ENCODE peak calls at places on chromosomes 13 and 19, in seven cellular contexts. P, G, X, M, S, U and K are unnamed samples.

GRCh38 chr13:97113231-97114001 is 108.7 kb upstream of the MBNL2 start:
- DNase-seq in X (no peak), S (no peak), M (no peak), G (no peak), P (no peak), U (no peak), K (no peak)

GRCh38 chr13:112688560-112689497 is 1.0 kb upstream of the ATP11A start:
- DNase-seq in S (peak), P (no peak), U (no peak), G (peak), M (no peak), X (no peak), K (no peak)

GRCh38 chr13:83589816-83590215 is 292.5 kb downstream of the SLITRK1 start:
- DNase-seq in G (no peak), S (no peak), U (no peak), X (no peak), M (no peak), P (no peak), K (no peak)

GRCh38 chr13:112619730-112620639 is 32.0 kb upstream of the TUBGCP3 start:
- DNase-seq in G (no peak), P (no peak), U (no peak), S (peak), M (no peak), X (peak), K (no peak)

GRCh38 chr13:113405481-113406300 is 41.8 kb upstream of the GRTP1 start:
- DNase-seq in P (no peak), G (no peak), X (no peak), S (no peak), M (peak), U (no peak), K (no peak)

GRCh38 chr13:48567521-48568331 is 34.8 kb upstream of the RCBTB2 start:
- DNase-seq in S (no peak), U (no peak), G (peak), X (no peak), P (no peak), M (no peak), K (no peak)

GRCh38 chr19:17394891-17395415 is 957 bp upstream of the CCDC194 start:
- DNase-seq in S (peak), P (peak), U (no peak), G (no peak), X (peak), M (peak), K (peak)

GRCh38 chr19:35495107-35496064 is 5.1 kb upstream of the KRTDAP start:
- DNase-seq in S (peak), P (peak), X (peak), U (no peak), G (peak), M (peak), K (peak)

GRCh38 chr13:107277911-107278310 is 710.0 kb upstream of the ARGLU1 start:
- DNase-seq in X (no peak), U (no peak), S (no peak), G (no peak), P (no peak), M (no peak), K (no peak)

GRCh38 chr13:79810671-79811070 is 329.7 kb downstream of the NDFIP2 start:
- DNase-seq in U (no peak), X (no peak), S (no peak), G (no peak), M (no peak), P (no peak), K (peak)

DNA sequence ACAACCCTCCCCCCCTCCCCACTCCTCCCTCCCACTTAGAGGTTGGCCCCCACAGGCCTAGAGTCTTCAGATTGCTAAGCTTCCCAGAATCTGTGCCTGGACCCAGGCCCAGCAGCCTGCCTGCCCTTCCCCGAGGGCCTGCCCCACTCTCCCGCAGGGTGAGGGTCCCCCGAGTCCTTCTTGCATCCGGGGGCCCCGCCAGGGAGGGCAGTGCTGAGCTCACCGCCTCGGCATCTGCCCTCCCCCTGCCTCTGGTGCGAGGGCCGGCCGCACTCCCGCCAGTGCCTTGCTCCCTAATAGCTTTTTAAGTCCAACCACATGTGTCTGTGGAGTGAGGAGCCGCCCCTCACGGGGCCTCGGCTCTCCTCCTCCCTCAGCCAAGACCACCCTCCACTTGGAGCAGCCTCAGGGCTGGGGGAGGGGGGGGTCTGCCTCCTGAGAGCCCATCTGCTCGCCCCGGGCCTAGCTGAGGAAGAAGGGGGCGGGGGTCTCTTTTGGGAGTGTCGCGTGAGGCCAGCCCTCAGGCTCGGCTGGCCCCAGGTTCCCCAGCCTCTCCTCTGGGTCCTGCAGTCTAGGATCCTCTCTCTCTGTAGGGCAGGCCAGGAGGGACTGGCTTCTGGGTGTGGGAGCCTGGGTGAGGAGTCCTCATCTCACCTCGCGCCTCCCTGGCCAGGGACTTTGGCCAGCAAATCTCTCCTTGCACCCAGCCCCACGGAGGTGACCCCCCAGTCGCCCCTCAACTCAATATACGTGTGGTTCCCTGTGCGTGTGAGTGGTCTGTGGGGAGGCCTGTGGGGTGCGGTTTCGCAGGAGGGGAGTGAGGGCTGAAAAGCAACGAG is 47.2 kb downstream of the LYL1 start:
- DNase-seq in U (no peak), P (peak), X (no peak), M (no peak), G (no peak), S (peak), K (no peak)
- TF ChIP-seq JUND in U (no peak), P (peak), X (no peak), M (no peak), G (no peak), S (peak), K (no peak)

DNA sequence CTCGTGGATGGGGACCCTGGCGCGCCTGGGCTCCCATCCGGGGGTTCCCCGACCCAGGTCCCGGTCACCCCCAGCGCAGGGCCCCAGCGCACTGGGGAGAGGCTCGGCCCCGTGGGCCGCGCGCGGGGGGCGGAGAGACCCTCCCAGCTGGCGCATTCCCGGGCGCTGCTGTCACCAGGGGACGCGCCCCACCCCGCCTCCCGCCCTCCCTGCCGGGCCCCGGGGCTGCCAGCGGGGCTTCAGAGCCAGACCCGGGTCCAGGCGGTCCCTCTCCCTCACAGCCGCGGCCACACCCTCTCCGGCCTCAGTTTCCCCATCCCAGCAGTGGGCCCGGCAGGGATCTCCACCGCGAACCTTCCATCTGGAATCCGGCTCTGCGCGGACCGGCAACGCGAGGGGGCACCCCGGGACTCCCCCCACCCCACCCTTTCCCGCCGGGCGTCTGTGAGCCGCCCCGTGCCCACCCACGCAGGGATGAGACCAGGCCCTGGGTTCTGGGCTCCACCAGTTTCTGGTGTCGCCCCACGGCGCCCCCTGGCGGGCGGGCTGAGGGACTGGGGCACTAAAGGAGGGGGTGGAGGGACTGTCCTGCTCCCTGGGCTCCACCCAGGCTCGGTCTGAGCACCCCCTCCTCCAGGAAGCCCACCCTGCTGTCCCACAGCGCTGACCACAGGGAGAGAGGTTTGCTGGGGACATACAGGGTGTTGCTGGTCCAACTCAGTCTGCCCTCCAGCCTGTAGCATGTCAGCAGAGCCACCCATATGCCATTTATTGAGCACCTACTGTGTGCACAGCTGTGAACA is 874 bp upstream of the ADAMTSL5 start:
- DNase-seq in X (peak), M (peak), P (peak), S (peak), U (no peak), G (no peak), K (no peak)
- TF ChIP-seq JUND in X (no peak), M (no peak), P (no peak), S (no peak), U (no peak), G (no peak), K (no peak)

DNA sequence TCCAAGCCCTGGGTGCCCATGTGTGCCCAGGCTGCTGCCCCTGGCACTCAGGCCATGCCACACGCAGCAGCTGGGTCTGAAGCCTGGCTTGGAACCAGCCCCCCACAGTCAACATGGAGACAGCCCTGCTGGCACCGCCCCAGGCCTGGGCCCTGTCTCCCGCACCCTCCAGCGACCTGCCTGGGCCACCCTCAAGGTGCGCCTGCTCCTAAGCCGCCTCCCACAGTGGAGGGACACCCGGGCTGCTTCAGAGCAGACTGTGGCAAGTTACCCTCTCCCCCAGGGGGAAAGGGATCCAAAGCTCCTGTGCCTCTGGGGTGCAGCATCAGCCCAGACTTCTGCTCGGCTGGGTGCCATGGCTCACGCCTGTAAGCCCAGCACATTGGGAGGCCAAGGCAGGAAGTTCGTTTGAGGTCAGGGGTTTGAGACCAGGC is 15.8 kb downstream of the ELL start:
- DNase-seq in X (no peak), G (no peak), M (no peak), S (no peak), U (no peak), P (no peak), K (no peak)
- TF ChIP-seq JUND in X (no peak), G (no peak), M (no peak), S (no peak), U (no peak), P (no peak), K (no peak)

DNA sequence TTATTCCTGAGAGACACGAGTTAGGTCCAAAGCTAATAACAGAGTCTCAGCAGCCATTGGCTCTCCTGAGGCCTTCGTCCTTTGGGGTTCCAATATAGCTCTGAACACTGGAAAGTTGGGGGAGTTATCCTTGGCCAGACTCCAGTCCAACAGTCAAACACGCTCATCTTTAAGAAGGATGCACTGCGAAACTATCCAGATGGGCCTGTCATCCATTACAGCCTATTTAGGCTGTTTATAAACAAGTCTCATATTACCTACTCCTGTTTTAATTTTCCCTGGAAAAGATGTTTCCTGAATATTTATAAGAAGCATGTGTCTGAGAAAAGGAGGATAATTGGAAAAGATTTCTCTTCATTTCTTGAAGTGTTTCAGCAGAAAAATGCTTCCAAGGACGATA is 170.7 kb downstream of the DCT start:
- DNase-seq in G (no peak), P (no peak), M (no peak), U (no peak), S (no peak), X (no peak), K (no peak)
- TF ChIP-seq JUND in G (no peak), P (no peak), M (no peak), U (no peak), S (no peak), X (no peak), K (no peak)

DNA sequence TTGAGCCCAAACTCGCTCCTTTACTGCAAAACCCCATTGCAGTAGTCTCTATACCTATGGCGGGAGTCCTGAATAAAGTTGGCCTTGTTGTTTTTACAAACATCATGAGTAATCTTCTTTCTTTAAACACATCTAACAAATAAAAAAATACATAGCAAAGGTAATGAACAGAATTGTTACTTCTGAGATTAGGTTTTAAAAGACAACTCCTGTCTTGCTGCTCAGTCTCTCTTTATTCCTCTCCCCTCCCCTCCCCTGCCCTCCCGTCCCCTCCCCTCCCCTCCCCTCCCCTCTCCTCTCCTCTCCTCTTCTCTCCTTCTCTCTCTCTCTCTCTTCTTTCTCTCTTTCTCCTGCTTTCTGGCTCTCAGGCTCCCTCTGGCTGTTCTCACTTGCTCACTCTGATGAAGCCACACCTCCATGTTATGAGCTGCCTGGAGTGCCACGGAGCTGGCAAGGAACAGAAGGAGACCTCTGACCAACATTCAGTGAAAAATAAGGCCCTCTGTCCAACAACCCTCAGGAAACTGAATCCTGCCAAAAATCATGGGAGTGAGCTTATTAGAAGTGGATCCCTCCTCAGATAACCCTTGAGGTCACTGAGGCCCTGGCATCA is 300.7 kb upstream of the MIR17HG start:
- DNase-seq in G (no peak), U (no peak), S (no peak), P (no peak), M (no peak), X (no peak), K (peak)
- TF ChIP-seq JUND in G (no peak), U (no peak), S (no peak), P (no peak), M (no peak), X (no peak), K (no peak)

GRCh38 chr13:94427313-94427712 is 52.2 kb downstream of the DCT start:
- DNase-seq in P (peak), X (no peak), G (no peak), U (no peak), S (no peak), M (no peak), K (no peak)

GRCh38 chr13:94435604-94436226 is 43.8 kb downstream of the DCT start:
- DNase-seq in M (peak), U (no peak), S (no peak), P (peak), X (peak), G (peak), K (peak)

GRCh38 chr13:94431569-94431968 is 47.9 kb downstream of the DCT start:
- DNase-seq in P (no peak), M (no peak), U (no peak), S (no peak), X (no peak), G (no peak), K (no peak)

GRCh38 chr13:94431987-94432386 is 47.5 kb downstream of the DCT start:
- DNase-seq in S (no peak), M (no peak), P (no peak), U (no peak), G (no peak), X (no peak), K (no peak)

GRCh38 chr13:94433055-94433947 is 46.2 kb downstream of the DCT start:
- DNase-seq in M (peak), P (no peak), U (no peak), G (peak), X (no peak), S (peak), K (no peak)
- TF ChIP-seq JUND in M (peak), P (no peak), U (no peak), G (no peak), X (no peak), S (peak), K (no peak)

GRCh38 chr19:6821639-6822310 is 49.3 kb downstream of the VAV1 start:
- DNase-seq in U (no peak), X (no peak), S (no peak), P (no peak), G (no peak), M (no peak), K (no peak)
- TF ChIP-seq JUND in U (no peak), X (no peak), S (no peak), P (no peak), G (no peak), M (no peak), K (no peak)

GRCh38 chr19:46718157-46718933 is 1.4 kb upstream of the PRKD2 start:
- DNase-seq in G (no peak), P (no peak), U (peak), X (no peak), M (no peak), S (peak), K (peak)
- TF ChIP-seq JUND in G (no peak), P (no peak), U (no peak), X (no peak), M (no peak), S (no peak), K (no peak)